ENCODE peak calls at places on chromosomes 6 and 20, in four cellular contexts. X, P, C and I are unnamed samples.

GRCh38 chr20:47204008-47204745 is 152.3 kb downstream of the ZMYND8 start:
- DNase-seq in X (no peak), P (no peak), C (peak), I (no peak)

GRCh38 chr6:122671246-122671645 is 61.0 kb downstream of the PKIB start:
- DNase-seq in C (no peak), X (no peak), P (no peak), I (no peak)

GRCh38 chr20:49948809-49949507 is 12.8 kb downstream of the RNF114 start:
- DNase-seq in X (no peak), P (no peak), C (no peak), I (no peak)

GRCh38 chr6:137868721-137869631 is 1.9 kb downstream of the TNFAIP3 start:
- DNase-seq in P (peak), C (no peak), X (no peak), I (no peak)

GRCh38 chr6:151310852-151311767 is 71.3 kb downstream of the AKAP12 start:
- DNase-seq in P (no peak), X (no peak), C (no peak), I (peak)

GRCh38 chr20:17859616-17860232 is 108.9 kb downstream of the SNX5 start:
- DNase-seq in P (no peak), X (no peak), C (no peak), I (no peak)

GRCh38 chr20:34220581-34220980 is 20.6 kb upstream of the ASIP start:
- DNase-seq in X (no peak), C (peak), P (no peak), I (no peak)

GRCh38 chr6:122184260-122184934 is 215.1 kb upstream of the HSF2 start:
- DNase-seq in C (peak), X (no peak), P (no peak), I (no peak)

GRCh38 chr6:162706236-162706635 is 21.3 kb downstream of the PRKN start:
- DNase-seq in X (peak), C (no peak), P (no peak), I (no peak)

GRCh38 chr20:8018928-8019177 is 708 bp downstream of the TMX4 start:
- DNase-seq in X (no peak), C (peak), P (no peak), I (no peak)

GRCh38 chr6:78810146-78810545 is 57.2 kb upstream of the IRAK1BP1 start:
- DNase-seq in C (peak), X (no peak), P (no peak), I (peak)

GRCh38 chr6:129590408-129591022 is 119.5 kb downstream of the ARHGAP18 start:
- DNase-seq in C (peak), X (no peak), P (no peak), I (no peak)

GRCh38 chr6:124682751-124683150 is 279.5 kb upstream of the RNF217 start:
- DNase-seq in C (no peak), X (no peak), P (no peak), I (no peak)

GRCh38 chr6:13423292-13423691 is 64.1 kb downstream of the GFOD1 start:
- DNase-seq in P (no peak), C (peak), X (no peak), I (no peak)

GRCh38 chr20:237918-238317 is 10.9 kb downstream of the DEFB129 start:
- DNase-seq in X (no peak), P (no peak), C (no peak), I (no peak)

GRCh38 chr20:237479-237878 is 10.4 kb downstream of the DEFB129 start:
- DNase-seq in P (no peak), C (no peak), X (no peak), I (no peak)

GRCh38 chr20:235891-236290 is 8.8 kb downstream of the DEFB129 start:
- DNase-seq in C (peak), P (no peak), X (no peak), I (no peak)
- TF ChIP-seq CTCF in C (peak), P (peak), X (no peak), I (no peak)

GRCh38 chr6:40894962-40895799 is 143.8 kb downstream of the UNC5CL start:
- DNase-seq in C (peak), P (no peak), X (peak), I (peak)
- TF ChIP-seq CTCF in C (peak), P (peak), X (peak), I (peak)

DNA sequence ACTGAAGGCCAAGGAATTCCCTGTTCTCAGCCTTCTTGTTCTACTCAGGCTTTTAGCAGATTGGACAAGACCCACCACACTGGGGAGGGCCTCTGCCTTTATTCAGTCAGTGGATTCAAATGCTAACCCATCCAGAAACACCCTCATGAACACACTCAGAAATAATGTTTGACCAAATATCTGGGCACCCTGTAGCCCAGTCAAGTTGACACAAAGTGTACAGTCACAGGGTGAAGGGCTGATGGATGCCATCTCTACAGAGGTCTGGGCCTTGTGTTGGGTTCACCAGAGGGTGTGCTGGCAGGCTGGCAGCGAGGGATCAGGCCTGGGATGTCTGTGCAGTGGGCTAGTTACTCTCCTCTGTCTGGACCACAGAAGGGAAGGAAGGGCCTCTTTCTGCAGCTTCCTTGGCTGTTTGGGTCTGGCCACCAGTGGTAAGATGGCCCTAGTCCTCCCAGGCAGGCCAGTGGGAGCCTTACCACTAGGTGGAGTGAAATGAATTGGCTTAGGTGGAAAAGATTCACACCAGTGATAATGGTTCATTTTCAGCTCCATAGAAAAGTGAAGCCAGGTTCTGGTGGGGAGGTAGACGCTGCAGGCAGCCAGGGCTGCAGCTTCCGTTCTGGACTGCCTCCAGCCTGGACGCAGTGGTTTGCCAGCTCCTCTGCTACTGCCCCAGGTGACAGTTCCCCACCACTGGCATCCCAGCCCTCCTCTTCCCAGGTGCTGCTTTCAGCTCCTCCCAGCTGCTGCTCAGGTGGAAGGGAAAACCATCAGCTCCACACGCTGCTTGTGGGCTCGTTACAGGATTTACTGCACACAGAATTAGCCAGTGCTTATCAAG is 9.2 kb downstream of the TUBB2A start:
- DNase-seq in C (no peak), X (no peak), P (no peak), I (no peak)
- TF ChIP-seq CTCF in C (no peak), X (no peak), P (no peak), I (no peak)

GRCh38 chr6:44291841-44292240 is 21.3 kb downstream of the AARS2 start:
- DNase-seq in P (no peak), X (no peak), C (no peak), I (no peak)

GRCh38 chr6:44292661-44293365 is 20.3 kb downstream of the AARS2 start:
- DNase-seq in C (no peak), P (no peak), X (no peak), I (no peak)

GRCh38 chr6:44297063-44298038 is 15.8 kb downstream of the AARS2 start:
- DNase-seq in X (peak), P (no peak), C (no peak), I (peak)

GRCh38 chr6:44298055-44298803 is 14.9 kb downstream of the AARS2 start:
- DNase-seq in C (no peak), P (no peak), X (no peak), I (no peak)

GRCh38 chr6:44294832-44295791 is 18.0 kb downstream of the AARS2 start:
- DNase-seq in C (no peak), P (no peak), X (no peak), I (no peak)
- TF ChIP-seq CTCF in C (no peak), P (no peak), X (no peak), I (no peak)

GRCh38 chr20:41927189-41927588 is 309.0 kb upstream of the CHD6 start:
- DNase-seq in C (no peak), P (no peak), X (no peak), I (no peak)

GRCh38 chr20:41923604-41924003 is 305.4 kb upstream of the CHD6 start:
- DNase-seq in C (no peak), P (no peak), X (no peak), I (no peak)

DNA sequence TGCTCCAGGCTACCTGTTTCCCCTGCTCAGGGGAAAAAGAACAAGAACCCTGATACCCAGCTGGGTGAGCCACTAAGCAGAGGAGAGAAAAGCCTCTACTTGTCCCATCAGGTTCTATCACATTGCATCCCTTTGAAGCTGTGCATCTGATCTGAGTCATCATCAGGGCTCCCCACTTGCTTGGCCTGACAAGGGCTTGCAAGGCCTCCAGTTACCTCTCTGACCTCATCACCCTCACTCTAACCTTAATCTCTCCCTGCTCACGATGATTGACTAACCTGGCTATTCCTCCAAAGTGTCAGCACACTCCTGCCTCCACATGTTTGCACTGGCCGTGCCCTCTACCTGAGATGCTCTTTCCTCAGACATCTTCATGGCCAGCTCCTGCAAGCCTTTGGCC is 309.5 kb upstream of the CHD6 start:
- DNase-seq in C (peak), X (no peak), P (no peak), I (no peak)
- TF ChIP-seq CTCF in C (no peak), X (no peak), P (no peak), I (no peak)

GRCh38 chr6:15512126-15512525 is 150.7 kb downstream of the DTNBP1 start:
- DNase-seq in C (no peak), X (no peak), P (peak), I (peak)
- TF ChIP-seq CTCF in C (no peak), X (no peak), P (peak), I (no peak)

GRCh38 chr20:1737134-1737533 is 79.6 kb upstream of the SIRPG start:
- DNase-seq in X (no peak), P (no peak), C (no peak), I (no peak)

GRCh38 chr20:1735417-1736089 is 78.0 kb upstream of the SIRPG start:
- DNase-seq in C (no peak), X (no peak), P (no peak), I (no peak)

GRCh38 chr20:1734269-1734858 is 76.8 kb upstream of the SIRPG start:
- DNase-seq in X (no peak), C (peak), P (peak), I (no peak)
- TF ChIP-seq CTCF in X (no peak), C (peak), P (peak), I (no peak)

GRCh38 chr6:84228198-84228543 is 728 bp upstream of the CEP162 start:
- DNase-seq in P (no peak), X (no peak), C (no peak), I (no peak)
- TF ChIP-seq CTCF in P (no peak), X (no peak), C (no peak), I (peak)

GRCh38 chr6:154937306-154938244 is 57.5 kb upstream of the TIAM2 start:
- DNase-seq in X (no peak), C (no peak), P (no peak), I (no peak)
- TF ChIP-seq CTCF in X (no peak), C (no peak), P (no peak), I (no peak)

GRCh38 chr20:25078662-25079061 is 3.3 kb downstream of the VSX1 start:
- DNase-seq in C (no peak), X (no peak), P (peak), I (no peak)

GRCh38 chr20:25079171-25079570 is 2.8 kb downstream of the VSX1 start:
- DNase-seq in C (no peak), X (no peak), P (peak), I (no peak)

GRCh38 chr20:25076201-25076600 is 5.7 kb downstream of the VSX1 start:
- DNase-seq in X (no peak), C (no peak), P (no peak), I (no peak)

GRCh38 chr20:25077610-25078169 is 4.3 kb downstream of the VSX1 start:
- DNase-seq in X (no peak), C (no peak), P (no peak), I (peak)

DNA sequence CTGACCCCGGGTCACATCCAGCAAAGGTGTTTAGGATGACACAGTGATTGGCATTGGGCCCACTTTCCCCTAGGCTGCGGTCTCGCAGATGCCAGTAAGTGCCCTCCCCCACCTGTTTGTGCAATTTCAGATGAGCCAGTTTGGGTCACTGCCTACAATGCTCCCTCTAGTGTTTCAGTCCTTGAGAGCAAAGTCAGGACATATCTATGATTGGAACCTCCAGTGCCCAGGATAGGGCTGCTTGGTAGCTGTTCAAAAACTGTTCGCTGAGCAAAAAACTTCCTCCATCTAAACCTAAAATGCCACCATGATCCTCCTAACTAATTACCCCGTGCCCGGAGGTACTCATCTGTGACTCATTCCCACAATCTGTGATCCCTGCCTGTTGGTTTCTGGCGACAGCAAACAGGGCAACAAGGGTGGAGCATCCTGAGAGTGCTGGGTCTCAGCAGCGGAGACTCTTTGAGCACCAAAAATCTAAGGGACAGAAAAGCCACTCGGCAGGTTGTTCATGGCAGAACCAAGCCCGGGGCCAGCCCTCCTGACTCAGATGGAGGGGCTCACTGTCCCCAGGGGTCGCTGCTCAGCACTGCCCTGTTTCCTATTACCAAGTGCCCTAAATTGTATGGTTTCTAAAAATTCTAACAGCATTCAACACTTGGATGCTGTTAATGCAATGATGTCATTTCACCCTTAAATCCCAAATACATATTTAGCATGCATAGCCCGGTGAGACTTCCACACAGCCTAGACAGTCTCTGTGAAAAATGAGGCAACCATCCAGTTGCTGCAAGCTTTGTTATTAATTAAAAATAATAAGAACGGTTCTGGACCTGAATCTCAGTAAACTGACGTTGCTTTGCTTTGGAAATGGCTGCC is 5.0 kb downstream of the VSX1 start:
- DNase-seq in P (peak), C (peak), X (no peak), I (no peak)
- TF ChIP-seq CTCF in P (peak), C (peak), X (no peak), I (peak)